ENCODE peak calls at places on chromosomes 3 and 15, in five cellular contexts. N, O, A, P and H are unnamed samples.

GRCh38 chr3:45915518-45916231 is 27.6 kb upstream of the CXCR6 start:
- DNase-seq in O (no peak), P (no peak), A (peak; percentile 74), N (peak; percentile 42), H (peak; percentile 54)

GRCh38 chr15:62788224-62788623 is 254.3 kb upstream of the TPM1 start:
- DNase-seq in O (no peak), N (no peak), A (no peak), P (no peak), H (no peak)

GRCh38 chr3:170622369-170623159 is 36.7 kb upstream of the SLC7A14 start:
- DNase-seq in P (no peak), N (no peak), O (no peak), A (no peak), H (no peak)

GRCh38 chr3:128278761-128279593 is 125.7 kb downstream of the EEFSEC start:
- DNase-seq in A (peak; percentile 68), P (no peak), O (peak; percentile 58), N (no peak), H (peak; percentile 64)

GRCh38 chr3:16881896-16882645 is 2.7 kb upstream of the PLCL2 start:
- DNase-seq in N (no peak), A (no peak), O (no peak), P (no peak), H (no peak)

GRCh38 chr15:74291101-74292071 is 55.3 kb downstream of the CCDC33 start:
- DNase-seq in O (peak; percentile 76), A (peak; percentile 85), N (peak; percentile 32), P (peak; percentile 88), H (peak; percentile 91)

GRCh38 chr3:178480795-178481194 is 55.4 kb upstream of the KCNMB2 start:
- DNase-seq in O (no peak), P (no peak), N (no peak), A (no peak), H (no peak)

GRCh38 chr15:92178908-92179307 is 214.8 kb upstream of the ST8SIA2 start:
- DNase-seq in P (no peak), O (no peak), A (no peak), N (no peak), H (peak; percentile 43)

GRCh38 chr3:170656293-170656692 is 70.4 kb upstream of the SLC7A14 start:
- DNase-seq in A (no peak), O (no peak), P (no peak), N (no peak), H (no peak)

GRCh38 chr3:72629191-72629611 is 219.0 kb downstream of the SHQ1 start:
- DNase-seq in O (no peak), N (no peak), A (no peak), P (no peak), H (no peak)

GRCh38 chr3:194218646-194219453 is 82.9 kb downstream of the HES1 start:
- DNase-seq in O (no peak), N (no peak), A (no peak), P (no peak), H (no peak)

GRCh38 chr3:107235923-107236315 is 141.3 kb upstream of the CCDC54 start:
- DNase-seq in O (no peak), A (no peak), N (no peak), P (peak; percentile 83), H (no peak)

GRCh38 chr3:62587579-62588031 is 214.3 kb upstream of the FEZF2 start:
- DNase-seq in N (no peak), O (no peak), A (no peak), P (no peak), H (no peak)

GRCh38 chr3:58222161-58222724 is 11.5 kb upstream of the DNASE1L3 start:
- DNase-seq in N (no peak), O (no peak), A (no peak), P (no peak), H (no peak)

GRCh38 chr3:157201648-157202278 is 41.8 kb upstream of the CCNL1 start:
- DNase-seq in N (no peak), O (no peak), A (no peak), P (peak; percentile 20), H (no peak)

GRCh38 chr3:14200841-14201240 is 22.2 kb downstream of the LSM3 start:
- DNase-seq in A (no peak), O (no peak), N (no peak), P (no peak), H (no peak)

GRCh38 chr3:62805578-62805977 is 69.6 kb downstream of the CADPS start:
- DNase-seq in P (no peak), N (no peak), O (no peak), A (no peak), H (no peak)

GRCh38 chr3:15102256-15102655 is 3.3 kb upstream of the RBSN start:
- DNase-seq in P (no peak), O (peak; percentile 82), N (no peak), A (peak; percentile 86), H (peak; percentile 67)

GRCh38 chr15:26115229-26115943 is 252.3 kb upstream of the ATP10A start:
- DNase-seq in A (no peak), O (no peak), N (no peak), P (no peak), H (no peak)

GRCh38 chr15:31227954-31228542 is 98.6 kb upstream of the KLF13 start:
- DNase-seq in N (no peak), A (no peak), O (no peak), P (no peak), H (peak; percentile 14)

GRCh38 chr3:197599089-197599765 is 43.5 kb upstream of the BDH1 start:
- DNase-seq in O (peak; percentile 58), P (peak; percentile 82), N (peak; percentile 45), A (peak; percentile 73), H (peak; percentile 66)

GRCh38 chr15:63452552-63453136 is 51.7 kb upstream of the USP3 start:
- DNase-seq in P (no peak), A (no peak), N (no peak), O (no peak), H (no peak)

GRCh38 chr15:99683000-99683670 is 50.1 kb downstream of the LYSMD4 start:
- DNase-seq in O (no peak), P (no peak), N (no peak), A (no peak), H (no peak)

GRCh38 chr3:157122116-157122515 is 37.8 kb downstream of the CCNL1 start:
- DNase-seq in P (no peak), A (no peak), N (no peak), O (no peak), H (no peak)

GRCh38 chr15:98941595-98942255 is 65.9 kb downstream of the PGPEP1L start:
- DNase-seq in A (no peak), N (no peak), O (no peak), P (no peak), H (no peak)

GRCh38 chr3:183790700-183791099 is 34.7 kb downstream of the MAP6D1 start:
- DNase-seq in O (no peak), N (no peak), A (no peak), P (no peak), H (no peak)

GRCh38 chr3:149401215-149401925 is 23.9 kb upstream of the TM4SF1 start:
- DNase-seq in P (no peak), O (peak; percentile 69), A (peak; percentile 74), N (no peak), H (peak; percentile 45)

GRCh38 chr3:10349801-10350200 is 28.9 kb upstream of the SEC13 start:
- DNase-seq in N (no peak), A (no peak), P (no peak), O (no peak), H (no peak)

GRCh38 chr3:171847595-171848259 is 4.6 kb downstream of the TMEM212 start:
- DNase-seq in P (no peak), O (no peak), A (no peak), N (no peak), H (no peak)

GRCh38 chr3:160376681-160377080 is 22.3 kb downstream of the IFT80 start:
- DNase-seq in O (no peak), A (no peak), N (no peak), P (no peak), H (no peak)

GRCh38 chr3:142646020-142646783 is 50.0 kb downstream of the PLS1 start:
- DNase-seq in P (no peak), N (no peak), A (no peak), O (no peak), H (no peak)